ENCODE peak calls at places on chromosomes 3 and 15, in seven cellular contexts. One of them, this sample, is unnamed.

GRCh38 chr3:175199961-175200360 is 340.8 kb downstream of the NAALADL2 start:
- DNase-seq in NCI-H226: no peak
- DNase-seq in HT1080: no peak
- DNase-seq in GF-D8: no peak
- DNase-seq in stimulated activated CD4-positive, alpha-beta T cell treated with anti-CD3 and anti-CD28 coated beads, Interleukin-1b, Interleukin-23, amount 100 ng/mL, for 4 hours: no peak
- DNase-seq in cardiac fibroblast: no peak
- DNase-seq in hypothalamus: no peak
- DNase-seq in this sample: no peak

GRCh38 chr3:30553641-30554316 is 52.6 kb upstream of the TGFBR2 start:
- DNase-seq in HT1080: peak
- DNase-seq in cardiac fibroblast: no peak
- DNase-seq in hypothalamus: no peak
- DNase-seq in NCI-H226: peak
- DNase-seq in GF-D8: no peak
- DNase-seq in stimulated activated CD4-positive, alpha-beta T cell treated with anti-CD3 and anti-CD28 coated beads, Interleukin-1b, Interleukin-23, amount 100 ng/mL, for 4 hours: no peak
- DNase-seq in this sample: no peak

GRCh38 chr3:153373571-153373970 is 211.5 kb downstream of the RAP2B start:
- DNase-seq in NCI-H226: peak
- DNase-seq in GF-D8: peak
- DNase-seq in hypothalamus: no peak
- DNase-seq in stimulated activated CD4-positive, alpha-beta T cell treated with anti-CD3 and anti-CD28 coated beads, Interleukin-1b, Interleukin-23, amount 100 ng/mL, for 4 hours: no peak
- DNase-seq in cardiac fibroblast: peak
- DNase-seq in HT1080: peak
- DNase-seq in this sample: peak

GRCh38 chr3:62551556-62551955 is 178.2 kb upstream of the FEZF2 start:
- DNase-seq in stimulated activated CD4-positive, alpha-beta T cell treated with anti-CD3 and anti-CD28 coated beads, Interleukin-1b, Interleukin-23, amount 100 ng/mL, for 4 hours: no peak
- DNase-seq in GF-D8: no peak
- DNase-seq in cardiac fibroblast: no peak
- DNase-seq in hypothalamus: no peak
- DNase-seq in NCI-H226: no peak
- DNase-seq in HT1080: no peak
- DNase-seq in this sample: no peak

GRCh38 chr15:93072440-93073394 is 16.3 kb downstream of the RGMA start:
- DNase-seq in HT1080: no peak
- DNase-seq in NCI-H226: peak
- DNase-seq in cardiac fibroblast: peak
- DNase-seq in GF-D8: no peak
- DNase-seq in stimulated activated CD4-positive, alpha-beta T cell treated with anti-CD3 and anti-CD28 coated beads, Interleukin-1b, Interleukin-23, amount 100 ng/mL, for 4 hours: no peak
- DNase-seq in hypothalamus: no peak
- DNase-seq in this sample: no peak

GRCh38 chr3:101725192-101725889 is 927 bp downstream of the CEP97 start:
- DNase-seq in hypothalamus: no peak
- DNase-seq in stimulated activated CD4-positive, alpha-beta T cell treated with anti-CD3 and anti-CD28 coated beads, Interleukin-1b, Interleukin-23, amount 100 ng/mL, for 4 hours: no peak
- DNase-seq in NCI-H226: no peak
- DNase-seq in GF-D8: no peak
- DNase-seq in cardiac fibroblast: peak
- DNase-seq in HT1080: peak
- DNase-seq in this sample: peak

GRCh38 chr15:91271565-91272153 is 171.6 kb downstream of the SV2B start:
- DNase-seq in hypothalamus: no peak
- DNase-seq in GF-D8: peak
- DNase-seq in stimulated activated CD4-positive, alpha-beta T cell treated with anti-CD3 and anti-CD28 coated beads, Interleukin-1b, Interleukin-23, amount 100 ng/mL, for 4 hours: peak
- DNase-seq in NCI-H226: peak
- DNase-seq in HT1080: peak
- DNase-seq in cardiac fibroblast: peak
- DNase-seq in this sample: no peak

GRCh38 chr3:53890726-53891499 is 746 bp downstream of the SELENOK start:
- DNase-seq in NCI-H226: no peak
- DNase-seq in cardiac fibroblast: peak
- DNase-seq in hypothalamus: no peak
- DNase-seq in stimulated activated CD4-positive, alpha-beta T cell treated with anti-CD3 and anti-CD28 coated beads, Interleukin-1b, Interleukin-23, amount 100 ng/mL, for 4 hours: peak
- DNase-seq in HT1080: no peak
- DNase-seq in GF-D8: no peak
- DNase-seq in this sample: no peak

GRCh38 chr3:13822042-13822441 is 57.8 kb downstream of the WNT7A start:
- DNase-seq in HT1080: peak
- DNase-seq in cardiac fibroblast: no peak
- DNase-seq in hypothalamus: no peak
- DNase-seq in GF-D8: no peak
- DNase-seq in NCI-H226: peak
- DNase-seq in stimulated activated CD4-positive, alpha-beta T cell treated with anti-CD3 and anti-CD28 coated beads, Interleukin-1b, Interleukin-23, amount 100 ng/mL, for 4 hours: no peak
- DNase-seq in this sample: no peak

GRCh38 chr15:40941528-40942336 is 11.5 kb upstream of the CHAC1 start:
- DNase-seq in hypothalamus: peak
- DNase-seq in HT1080: peak
- DNase-seq in stimulated activated CD4-positive, alpha-beta T cell treated with anti-CD3 and anti-CD28 coated beads, Interleukin-1b, Interleukin-23, amount 100 ng/mL, for 4 hours: no peak
- DNase-seq in GF-D8: no peak
- DNase-seq in NCI-H226: peak
- DNase-seq in cardiac fibroblast: peak
- DNase-seq in this sample: peak

GRCh38 chr15:43270676-43271306 is 4.1 kb upstream of the TGM5 start:
- DNase-seq in hypothalamus: no peak
- DNase-seq in GF-D8: peak
- DNase-seq in stimulated activated CD4-positive, alpha-beta T cell treated with anti-CD3 and anti-CD28 coated beads, Interleukin-1b, Interleukin-23, amount 100 ng/mL, for 4 hours: no peak
- DNase-seq in NCI-H226: no peak
- DNase-seq in cardiac fibroblast: no peak
- DNase-seq in HT1080: no peak
- DNase-seq in this sample: peak

GRCh38 chr3:56904526-56905245 is 102.9 kb upstream of the ARHGEF3 start:
- DNase-seq in GF-D8: no peak
- DNase-seq in HT1080: no peak
- DNase-seq in stimulated activated CD4-positive, alpha-beta T cell treated with anti-CD3 and anti-CD28 coated beads, Interleukin-1b, Interleukin-23, amount 100 ng/mL, for 4 hours: no peak
- DNase-seq in cardiac fibroblast: no peak
- DNase-seq in NCI-H226: no peak
- DNase-seq in hypothalamus: no peak
- DNase-seq in this sample: no peak

GRCh38 chr3:169948559-169949371 is 17.8 kb upstream of the SEC62 start:
- DNase-seq in NCI-H226: no peak
- DNase-seq in HT1080: no peak
- DNase-seq in stimulated activated CD4-positive, alpha-beta T cell treated with anti-CD3 and anti-CD28 coated beads, Interleukin-1b, Interleukin-23, amount 100 ng/mL, for 4 hours: no peak
- DNase-seq in cardiac fibroblast: no peak
- DNase-seq in GF-D8: no peak
- DNase-seq in hypothalamus: no peak
- DNase-seq in this sample: no peak

GRCh38 chr15:40340038-40340739 is 550 bp downstream of the CCDC9B start:
- DNase-seq in HT1080: peak
- DNase-seq in cardiac fibroblast: peak
- DNase-seq in GF-D8: no peak
- DNase-seq in stimulated activated CD4-positive, alpha-beta T cell treated with anti-CD3 and anti-CD28 coated beads, Interleukin-1b, Interleukin-23, amount 100 ng/mL, for 4 hours: no peak
- DNase-seq in hypothalamus: no peak
- DNase-seq in NCI-H226: peak
- DNase-seq in this sample: no peak

GRCh38 chr3:120418866-120419490 is 31.8 kb downstream of the FSTL1 start:
- DNase-seq in cardiac fibroblast: peak
- DNase-seq in stimulated activated CD4-positive, alpha-beta T cell treated with anti-CD3 and anti-CD28 coated beads, Interleukin-1b, Interleukin-23, amount 100 ng/mL, for 4 hours: no peak
- DNase-seq in GF-D8: peak
- DNase-seq in NCI-H226: no peak
- DNase-seq in HT1080: peak
- DNase-seq in hypothalamus: no peak
- DNase-seq in this sample: peak

GRCh38 chr3:10347648-10348403 is 26.9 kb upstream of the SEC13 start:
- DNase-seq in HT1080: no peak
- DNase-seq in hypothalamus: no peak
- DNase-seq in GF-D8: no peak
- DNase-seq in stimulated activated CD4-positive, alpha-beta T cell treated with anti-CD3 and anti-CD28 coated beads, Interleukin-1b, Interleukin-23, amount 100 ng/mL, for 4 hours: no peak
- DNase-seq in NCI-H226: no peak
- DNase-seq in cardiac fibroblast: no peak
- DNase-seq in this sample: no peak

GRCh38 chr3:57896046-57896445 is 112.2 kb upstream of the FLNB start:
- DNase-seq in stimulated activated CD4-positive, alpha-beta T cell treated with anti-CD3 and anti-CD28 coated beads, Interleukin-1b, Interleukin-23, amount 100 ng/mL, for 4 hours: no peak
- DNase-seq in hypothalamus: no peak
- DNase-seq in cardiac fibroblast: no peak
- DNase-seq in NCI-H226: no peak
- DNase-seq in HT1080: no peak
- DNase-seq in GF-D8: no peak
- DNase-seq in this sample: no peak

GRCh38 chr3:35422826-35423601 is 216.3 kb upstream of the ARPP21 start:
- DNase-seq in stimulated activated CD4-positive, alpha-beta T cell treated with anti-CD3 and anti-CD28 coated beads, Interleukin-1b, Interleukin-23, amount 100 ng/mL, for 4 hours: no peak
- DNase-seq in HT1080: peak
- DNase-seq in cardiac fibroblast: peak
- DNase-seq in NCI-H226: no peak
- DNase-seq in hypothalamus: no peak
- DNase-seq in GF-D8: no peak
- DNase-seq in this sample: no peak

GRCh38 chr3:16658004-16658932 is 53.0 kb upstream of the DAZL start:
- DNase-seq in HT1080: no peak
- DNase-seq in hypothalamus: no peak
- DNase-seq in stimulated activated CD4-positive, alpha-beta T cell treated with anti-CD3 and anti-CD28 coated beads, Interleukin-1b, Interleukin-23, amount 100 ng/mL, for 4 hours: no peak
- DNase-seq in NCI-H226: no peak
- DNase-seq in GF-D8: no peak
- DNase-seq in cardiac fibroblast: peak
- DNase-seq in this sample: no peak

GRCh38 chr3:180180795-180181194 is 144.1 kb upstream of the PEX5L start:
- DNase-seq in HT1080: no peak
- DNase-seq in GF-D8: no peak
- DNase-seq in hypothalamus: no peak
- DNase-seq in stimulated activated CD4-positive, alpha-beta T cell treated with anti-CD3 and anti-CD28 coated beads, Interleukin-1b, Interleukin-23, amount 100 ng/mL, for 4 hours: no peak
- DNase-seq in NCI-H226: peak
- DNase-seq in cardiac fibroblast: no peak
- DNase-seq in this sample: peak

GRCh38 chr3:15325228-15325627 is 7.2 kb downstream of the SH3BP5 start:
- DNase-seq in cardiac fibroblast: peak
- DNase-seq in hypothalamus: no peak
- DNase-seq in GF-D8: no peak
- DNase-seq in HT1080: peak
- DNase-seq in NCI-H226: peak
- DNase-seq in stimulated activated CD4-positive, alpha-beta T cell treated with anti-CD3 and anti-CD28 coated beads, Interleukin-1b, Interleukin-23, amount 100 ng/mL, for 4 hours: no peak
- DNase-seq in this sample: no peak

GRCh38 chr15:90481023-90481422 is 48.7 kb upstream of the CRTC3 start:
- DNase-seq in hypothalamus: no peak
- DNase-seq in HT1080: no peak
- DNase-seq in cardiac fibroblast: no peak
- DNase-seq in NCI-H226: no peak
- DNase-seq in GF-D8: peak
- DNase-seq in stimulated activated CD4-positive, alpha-beta T cell treated with anti-CD3 and anti-CD28 coated beads, Interleukin-1b, Interleukin-23, amount 100 ng/mL, for 4 hours: no peak
- DNase-seq in this sample: peak

GRCh38 chr3:149316427-149316826 is 17.0 kb downstream of the TM4SF18 start:
- DNase-seq in NCI-H226: peak
- DNase-seq in stimulated activated CD4-positive, alpha-beta T cell treated with anti-CD3 and anti-CD28 coated beads, Interleukin-1b, Interleukin-23, amount 100 ng/mL, for 4 hours: no peak
- DNase-seq in cardiac fibroblast: no peak
- DNase-seq in GF-D8: no peak
- DNase-seq in hypothalamus: no peak
- DNase-seq in HT1080: peak
- DNase-seq in this sample: no peak

GRCh38 chr15:70775160-70775559 is 11.8 kb upstream of the UACA start:
- DNase-seq in hypothalamus: no peak
- DNase-seq in NCI-H226: peak
- DNase-seq in cardiac fibroblast: peak
- DNase-seq in HT1080: peak
- DNase-seq in stimulated activated CD4-positive, alpha-beta T cell treated with anti-CD3 and anti-CD28 coated beads, Interleukin-1b, Interleukin-23, amount 100 ng/mL, for 4 hours: no peak
- DNase-seq in GF-D8: no peak
- DNase-seq in this sample: no peak

GRCh38 chr15:60858511-60859085 is 370.5 kb downstream of the RORA start:
- DNase-seq in HT1080: no peak
- DNase-seq in NCI-H226: no peak
- DNase-seq in cardiac fibroblast: no peak
- DNase-seq in stimulated activated CD4-positive, alpha-beta T cell treated with anti-CD3 and anti-CD28 coated beads, Interleukin-1b, Interleukin-23, amount 100 ng/mL, for 4 hours: no peak
- DNase-seq in hypothalamus: no peak
- DNase-seq in GF-D8: no peak
- DNase-seq in this sample: no peak

This sample was measured in HL-60.